ENCODE peak calls at places on chromosomes 12 and 14, in five cellular contexts. I is heart right ventricle; D is naive thymus-derived CD4-positive, alpha-beta T cell; M is right atrium auricular region; U is uterus. H is an unnamed sample. For H3K27me3, the result is how much of the 10 kb centered on the place peaks cover.

GRCh38 chr14:53327716-53328115 is 174.6 kb upstream of the DDHD1 start:
- DNase-seq in I (no peak), D (no peak), M (no peak), U (peak), H (no peak)

GRCh38 chr12:69708649-69709048 is 9.5 kb upstream of the BEST3 start:
- DNase-seq in I (no peak), D (no peak), M (no peak), U (no peak), H (no peak)

GRCh38 chr12:57046947-57047890 is 2.7 kb downstream of the MYO1A start:
- DNase-seq in I (no peak), D (peak), M (no peak), U (no peak), H (no peak)

GRCh38 chr12:12817611-12818010 is 4.5 kb downstream of the DDX47 start:
- DNase-seq in I (no peak), D (no peak), M (no peak), U (no peak), H (no peak)

GRCh38 chr12:52714887-52715281 is 11.6 kb upstream of the KRT77 start:
- DNase-seq in I (no peak), D (no peak), M (no peak), U (no peak), H (no peak)

GRCh38 chr12:122944588-122944987 is 21.7 kb downstream of the ABCB9 start:
- DNase-seq in I (no peak), D (no peak), M (no peak), U (no peak), H (peak)

GRCh38 chr14:91419451-91419850 is 1.8 kb upstream of the CCDC88C start:
- DNase-seq in I (no peak), D (no peak), M (no peak), U (no peak), H (no peak)

GRCh38 chr14:94864421-94865195 is 94.7 kb upstream of the GSC start:
- DNase-seq in I (no peak), D (no peak), M (no peak), U (no peak), H (peak)

GRCh38 chr12:108899145-108899544 is 19.3 kb downstream of the DAO start:
- DNase-seq in I (no peak), D (no peak), M (no peak), U (no peak), H (no peak)

GRCh38 chr14:76904100-76904739 is 78.0 kb downstream of the LRRC74A start:
- DNase-seq in I (peak), D (no peak), M (peak), U (peak), H (no peak)

GRCh38 chr14:32594766-32595165 is 265.7 kb downstream of the AKAP6 start:
- DNase-seq in I (no peak), D (no peak), M (no peak), U (no peak), H (no peak)

GRCh38 chr14:56995010-56995409 is 184.7 kb upstream of the OTX2 start:
- DNase-seq in I (no peak), D (no peak), M (no peak), U (no peak), H (no peak)

GRCh38 chr14:81384900-81385299 is 15.2 kb downstream of the STON2 start:
- DNase-seq in I (no peak), D (no peak), M (no peak), U (no peak), H (no peak)

GRCh38 chr12:24600996-24601395 is 347.9 kb downstream of the BCAT1 start:
- DNase-seq in I (no peak), D (no peak), M (no peak), U (no peak), H (no peak)

GRCh38 chr14:64584185-64584584 is 34.4 kb downstream of the PPP1R36 start:
- DNase-seq in I (no peak), D (no peak), M (no peak), U (no peak), H (no peak)

GRCh38 chr12:64160718-64161060 is 61.4 kb downstream of the KICS2 start:
- DNase-seq in I (no peak), D (no peak), M (no peak), U (no peak), H (no peak)

GRCh38 chr12:19546611-19547162 is 107.4 kb downstream of the AEBP2 start:
- DNase-seq in I (peak), D (no peak), M (no peak), U (no peak), H (no peak)

GRCh38 chr12:85277900-85278597 is 2.0 kb upstream of the ALX1 start:
- DNase-seq in I (no peak), D (no peak), M (no peak), U (no peak), H (peak)
- H3K27me3 ChIP-seq in I (half or more), D (under half), M (under half), U (under half), H (half or more)

DNA sequence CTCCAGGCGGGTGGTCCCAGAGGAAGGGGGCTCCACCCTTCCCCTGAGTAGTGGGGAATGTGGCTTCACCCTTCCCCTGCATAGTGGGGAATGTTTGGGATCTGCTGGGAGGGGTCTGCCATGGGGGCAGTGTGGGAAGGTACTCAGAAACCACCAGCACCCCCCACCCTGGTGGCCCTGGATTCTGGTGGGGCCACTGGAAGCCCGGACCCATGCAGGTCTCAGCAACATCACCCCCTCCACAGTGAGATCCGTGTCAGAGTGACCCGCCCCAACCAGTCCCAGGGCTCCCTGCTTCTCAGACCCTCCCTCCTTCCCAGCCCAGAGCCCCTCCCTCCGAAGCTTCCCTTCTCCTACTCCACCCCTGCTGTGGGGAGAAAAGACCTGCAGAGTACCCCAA is 30.3 kb upstream of the INF2 start:
- DNase-seq in I (no peak), D (no peak), M (no peak), U (no peak), H (peak)
- H3K4me3 ChIP-seq in I (no peak), D (no peak), M (no peak), U (no peak), H (no peak)

GRCh38 chr12:2633176-2633824 is 161.5 kb upstream of the FKBP4 start:
- DNase-seq in I (no peak), D (no peak), M (no peak), U (no peak), H (no peak)

GRCh38 chr12:2636741-2637140 is 158.0 kb upstream of the FKBP4 start:
- DNase-seq in I (no peak), D (no peak), M (no peak), U (peak), H (no peak)

GRCh38 chr12:2631613-2632350 is 163.0 kb upstream of the FKBP4 start:
- DNase-seq in I (peak), D (no peak), M (no peak), U (no peak), H (no peak)

GRCh38 chr12:2633825-2634200 is 161.0 kb upstream of the FKBP4 start:
- DNase-seq in I (no peak), D (no peak), M (no peak), U (no peak), H (no peak)

DNA sequence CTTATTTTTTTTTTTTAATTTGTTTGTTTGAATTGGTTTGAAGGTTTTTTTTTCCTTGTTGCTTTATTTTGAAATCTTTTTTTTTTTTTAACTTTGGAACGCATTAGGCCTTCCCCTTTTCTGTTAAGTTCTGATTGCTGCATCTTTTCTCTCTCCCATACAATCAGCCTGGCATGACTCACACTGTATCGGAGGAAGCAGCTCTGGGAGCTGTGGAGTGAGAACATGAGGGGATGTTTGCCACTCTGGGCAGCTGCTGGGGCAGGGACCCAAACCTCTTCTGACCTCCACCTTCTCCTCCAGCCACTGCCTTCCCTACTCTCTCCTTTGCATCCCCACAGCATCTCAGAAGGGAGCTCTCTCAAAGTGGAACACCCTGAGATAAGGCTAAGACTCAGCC is 160.3 kb upstream of the FKBP4 start:
- DNase-seq in I (no peak), D (no peak), M (no peak), U (no peak), H (no peak)
- H3K27me3 ChIP-seq in I (under half), D (under half), M (under half), U (under half), H (under half)

DNA sequence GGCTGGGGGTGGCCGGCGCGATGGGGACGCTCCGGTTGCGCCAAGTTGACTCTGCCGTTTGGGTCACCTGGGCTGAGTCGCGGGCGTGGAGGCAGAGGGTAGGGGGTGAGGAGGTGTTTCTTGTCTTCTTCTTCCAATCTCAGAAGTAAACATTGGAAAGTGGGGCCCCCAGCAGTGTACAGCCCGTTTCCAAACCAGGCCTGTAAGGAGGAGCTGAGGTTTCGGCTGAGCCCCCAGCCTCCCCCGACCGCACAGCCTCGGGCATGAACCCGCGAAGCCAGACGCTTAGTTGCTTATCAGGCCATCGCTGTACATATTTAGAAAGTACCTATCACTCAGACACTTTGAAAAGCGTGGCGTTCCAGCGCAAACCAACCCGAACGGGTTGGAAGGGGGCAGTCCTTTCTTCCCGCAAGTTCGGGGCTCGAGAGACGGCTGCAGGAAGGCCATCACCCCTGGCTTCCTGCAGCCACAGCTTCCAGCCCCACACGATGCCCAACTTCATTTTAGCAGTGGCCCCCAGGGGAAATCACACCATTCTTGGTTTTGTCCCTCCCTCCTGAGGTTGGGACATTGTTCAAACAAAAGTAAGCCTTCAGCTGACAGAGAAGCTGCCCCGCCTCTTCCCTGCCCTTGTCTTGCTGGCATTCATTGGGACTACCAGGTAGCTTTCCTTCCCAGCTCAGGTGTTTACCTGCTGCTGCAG is 164.1 kb downstream of the ZFP36L1 start:
- DNase-seq in I (no peak), D (no peak), M (no peak), U (peak), H (peak)
- H3K4me3 ChIP-seq in I (no peak), D (peak), M (no peak), U (no peak), H (peak)

GRCh38 chr14:98136420-98136819 is 1135.6 kb downstream of the BCL11B start:
- DNase-seq in I (no peak), D (no peak), M (no peak), U (no peak), H (no peak)
- H3K27me3 ChIP-seq in I (under half), D (under half), M (under half), U (under half), H (under half)

GRCh38 chr14:88821888-88822287 is 2.6 kb upstream of the TTC8 start:
- DNase-seq in I (no peak), D (no peak), M (no peak), U (no peak), H (no peak)

GRCh38 chr14:88824314-88825077 is at the start of gene TTC8:
- DNase-seq in I (peak), D (peak), M (peak), U (peak), H (peak)

GRCh38 chr14:88823968-88824313 is 510 bp upstream of the TTC8 start:
- DNase-seq in I (no peak), D (no peak), M (no peak), U (no peak), H (no peak)

GRCh38 chr14:88825078-88825458 is 617 bp downstream of the TTC8 start:
- DNase-seq in I (no peak), D (no peak), M (no peak), U (no peak), H (peak)

DNA sequence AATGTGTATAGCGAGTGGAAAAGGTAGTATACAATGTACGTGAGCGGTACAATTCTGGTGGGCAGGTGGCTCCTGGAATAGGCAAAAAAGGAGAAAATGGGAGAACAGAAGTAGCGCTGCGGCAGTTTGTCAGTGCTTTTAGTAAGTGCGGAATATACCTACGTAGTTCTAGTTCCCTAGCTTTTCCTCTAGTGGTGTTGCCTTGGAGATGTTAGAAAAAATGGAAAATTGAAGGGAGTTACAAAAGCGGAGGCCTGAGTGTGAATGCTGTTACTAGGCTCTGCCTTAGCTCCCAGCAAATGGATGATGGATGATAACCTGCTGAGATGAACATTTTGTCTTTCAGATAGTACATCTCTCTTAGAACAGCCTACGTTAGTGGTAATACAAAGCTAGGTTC is 1.1 kb downstream of the TTC8 start:
- DNase-seq in I (no peak), D (no peak), M (no peak), U (no peak), H (peak)
- H3K4me3 ChIP-seq in I (no peak), D (no peak), M (no peak), U (no peak), H (peak)

DNA sequence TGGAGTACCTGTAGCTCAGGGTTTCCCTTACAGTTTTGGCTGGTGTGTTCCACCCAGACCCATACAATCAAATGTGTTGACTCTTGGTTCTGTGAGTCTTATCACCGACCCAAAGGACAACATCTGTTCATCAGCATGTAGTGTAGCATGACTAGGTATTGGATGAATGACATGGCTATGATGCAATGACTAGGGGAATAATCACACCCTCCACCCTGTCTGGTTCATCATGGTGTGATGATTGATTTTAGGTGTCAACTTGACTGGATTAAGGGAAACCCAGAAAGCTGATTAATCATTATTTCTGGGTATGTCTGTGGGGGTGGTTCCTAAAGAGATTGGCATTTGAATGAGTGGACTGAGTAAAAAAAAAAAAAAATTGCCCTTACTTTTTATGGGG is 311.3 kb downstream of the DPF3 start:
- DNase-seq in I (no peak), D (no peak), M (no peak), U (no peak), H (no peak)
- H3K27me3 ChIP-seq in I (under half), D (under half), M (under half), U (under half), H (under half)